ENCODE peak calls at places on chromosomes 7 and 10, in five cellular contexts. One of them, this sample, is unnamed. For H3K9me3 and H3K36me3, the result is how much of the 10 kb centered on the place peaks cover.

GRCh38 chr7:1087952-1088920 is at the start of gene GPER1:
- DNase-seq in mammary epithelial cell: no peak
- DNase-seq in stomach: peak
- DNase-seq in neural progenitor cell: peak
- DNase-seq in heart right ventricle: peak
- DNase-seq in this sample: no peak

GRCh38 chr7:41733063-41733398 is 30.1 kb upstream of the INHBA start:
- DNase-seq in mammary epithelial cell: peak
- DNase-seq in stomach: no peak
- DNase-seq in neural progenitor cell: no peak
- DNase-seq in heart right ventricle: no peak
- DNase-seq in this sample: no peak

GRCh38 chr7:93194368-93194767 is 31.9 kb downstream of the HEPACAM2 start:
- DNase-seq in mammary epithelial cell: peak
- DNase-seq in stomach: no peak
- DNase-seq in neural progenitor cell: no peak
- DNase-seq in heart right ventricle: no peak
- DNase-seq in this sample: no peak

GRCh38 chr7:112009081-112009480 is 197.1 kb downstream of the DOCK4 start:
- DNase-seq in mammary epithelial cell: peak
- DNase-seq in stomach: no peak
- DNase-seq in neural progenitor cell: no peak
- DNase-seq in heart right ventricle: no peak
- DNase-seq in this sample: no peak

GRCh38 chr7:16753102-16753931 is at the start of gene TSPAN13:
- DNase-seq in mammary epithelial cell: peak
- DNase-seq in stomach: peak
- DNase-seq in neural progenitor cell: peak
- DNase-seq in heart right ventricle: peak
- DNase-seq in this sample: peak

GRCh38 chr7:116316838-116317612 is 106.7 kb downstream of the TES start:
- DNase-seq in mammary epithelial cell: peak
- DNase-seq in stomach: peak
- DNase-seq in neural progenitor cell: peak
- DNase-seq in heart right ventricle: peak
- DNase-seq in this sample: no peak

GRCh38 chr7:25093268-25093802 is 31.7 kb downstream of the CYCS start:
- DNase-seq in mammary epithelial cell: peak
- DNase-seq in stomach: peak
- DNase-seq in neural progenitor cell: peak
- DNase-seq in heart right ventricle: peak
- DNase-seq in this sample: peak

GRCh38 chr7:11934766-11935165 is 102.8 kb upstream of the THSD7A start:
- DNase-seq in mammary epithelial cell: no peak
- DNase-seq in stomach: no peak
- DNase-seq in neural progenitor cell: no peak
- DNase-seq in heart right ventricle: no peak
- DNase-seq in this sample: no peak

GRCh38 chr10:114616516-114616915 is 41.6 kb downstream of the ABLIM1 start:
- DNase-seq in mammary epithelial cell: no peak
- DNase-seq in stomach: no peak
- DNase-seq in neural progenitor cell: no peak
- DNase-seq in heart right ventricle: no peak
- DNase-seq in this sample: no peak

GRCh38 chr7:1649751-1650326 is 20.2 kb upstream of the ELFN1 start:
- DNase-seq in mammary epithelial cell: no peak
- DNase-seq in stomach: no peak
- DNase-seq in neural progenitor cell: no peak
- DNase-seq in heart right ventricle: no peak
- DNase-seq in this sample: no peak

GRCh38 chr7:121529003-121529402 is 132.9 kb upstream of the FAM3C start:
- DNase-seq in mammary epithelial cell: no peak
- DNase-seq in stomach: no peak
- DNase-seq in neural progenitor cell: no peak
- DNase-seq in heart right ventricle: no peak
- DNase-seq in this sample: no peak

GRCh38 chr7:52260046-52260665 is 775.3 kb upstream of the POM121L12 start:
- DNase-seq in mammary epithelial cell: no peak
- DNase-seq in stomach: peak
- DNase-seq in neural progenitor cell: peak
- DNase-seq in heart right ventricle: no peak
- DNase-seq in this sample: peak

GRCh38 chr7:33671521-33672262 is 233.6 kb upstream of the BMPER start:
- DNase-seq in mammary epithelial cell: no peak
- DNase-seq in stomach: no peak
- DNase-seq in neural progenitor cell: no peak
- DNase-seq in heart right ventricle: no peak
- DNase-seq in this sample: no peak

GRCh38 chr10:34171957-34172527 is 643.1 kb downstream of the PARD3 start:
- DNase-seq in mammary epithelial cell: no peak
- DNase-seq in stomach: no peak
- DNase-seq in neural progenitor cell: no peak
- DNase-seq in heart right ventricle: no peak
- DNase-seq in this sample: no peak

GRCh38 chr10:92377962-92378361 is 87.0 kb downstream of the MARCHF5 start:
- DNase-seq in mammary epithelial cell: no peak
- DNase-seq in stomach: no peak
- DNase-seq in neural progenitor cell: no peak
- DNase-seq in heart right ventricle: no peak
- DNase-seq in this sample: no peak

GRCh38 chr7:5420108-5420840 is 3.4 kb downstream of the TNRC18 start:
- DNase-seq in mammary epithelial cell: peak
- DNase-seq in stomach: peak
- DNase-seq in neural progenitor cell: peak
- DNase-seq in heart right ventricle: peak
- DNase-seq in this sample: no peak

GRCh38 chr10:121240556-121240955 is 357.7 kb downstream of the FGFR2 start:
- DNase-seq in mammary epithelial cell: no peak
- DNase-seq in stomach: no peak
- DNase-seq in neural progenitor cell: no peak
- DNase-seq in heart right ventricle: no peak
- DNase-seq in this sample: no peak

GRCh38 chr7:116884691-116885090 is 22.3 kb downstream of the CAPZA2 start:
- DNase-seq in mammary epithelial cell: no peak
- DNase-seq in stomach: no peak
- DNase-seq in neural progenitor cell: no peak
- DNase-seq in heart right ventricle: no peak
- DNase-seq in this sample: no peak

GRCh38 chr10:52215745-52216361 is 98.2 kb upstream of the DKK1 start:
- DNase-seq in mammary epithelial cell: peak
- DNase-seq in stomach: peak
- DNase-seq in neural progenitor cell: peak
- DNase-seq in heart right ventricle: no peak
- DNase-seq in this sample: peak

GRCh38 chr10:93073539-93074136 is at the start of gene CYP26A1:
- DNase-seq in mammary epithelial cell: peak
- DNase-seq in stomach: no peak
- DNase-seq in neural progenitor cell: peak
- DNase-seq in heart right ventricle: no peak
- DNase-seq in this sample: no peak

GRCh38 chr7:35968140-35968940 is 167.5 kb downstream of the SEPTIN7 start:
- DNase-seq in mammary epithelial cell: no peak
- DNase-seq in stomach: no peak
- DNase-seq in neural progenitor cell: no peak
- DNase-seq in heart right ventricle: no peak
- DNase-seq in this sample: no peak

GRCh38 chr10:71077143-71077581 is 135.2 kb upstream of the UNC5B start:
- DNase-seq in mammary epithelial cell: peak
- DNase-seq in stomach: peak
- DNase-seq in neural progenitor cell: no peak
- DNase-seq in heart right ventricle: no peak
- DNase-seq in this sample: peak

GRCh38 chr7:46283852-46284251 is 362.8 kb upstream of the IGFBP3 start:
- DNase-seq in mammary epithelial cell: no peak
- DNase-seq in stomach: no peak
- DNase-seq in neural progenitor cell: no peak
- DNase-seq in heart right ventricle: peak
- DNase-seq in this sample: no peak

GRCh38 chr7:100679129-100679926 is 5.8 kb downstream of the GNB2 start:
- DNase-seq in mammary epithelial cell: no peak
- DNase-seq in stomach: no peak
- DNase-seq in neural progenitor cell: no peak
- DNase-seq in heart right ventricle: no peak
- DNase-seq in this sample: no peak

GRCh38 chr7:67589178-67589577 is 592.5 kb downstream of the TYW1 start:
- DNase-seq in mammary epithelial cell: no peak
- DNase-seq in stomach: no peak
- DNase-seq in neural progenitor cell: no peak
- DNase-seq in heart right ventricle: no peak
- DNase-seq in this sample: no peak
- H3K9me3 ChIP-seq in mammary epithelial cell: under half
- H3K9me3 ChIP-seq in stomach: under half
- H3K9me3 ChIP-seq in neural progenitor cell: under half
- H3K9me3 ChIP-seq in heart right ventricle: under half
- H3K9me3 ChIP-seq in this sample: under half

GRCh38 chr10:103513383-103514060 is 20.0 kb downstream of the NEURL1 start:
- DNase-seq in mammary epithelial cell: no peak
- DNase-seq in stomach: no peak
- DNase-seq in neural progenitor cell: no peak
- DNase-seq in heart right ventricle: no peak
- DNase-seq in this sample: no peak

GRCh38 chr10:103512591-103513382 is 19.3 kb downstream of the NEURL1 start:
- DNase-seq in mammary epithelial cell: no peak
- DNase-seq in stomach: peak
- DNase-seq in neural progenitor cell: no peak
- DNase-seq in heart right ventricle: no peak
- DNase-seq in this sample: no peak

GRCh38 chr10:103510791-103511757 is 17.6 kb downstream of the NEURL1 start:
- DNase-seq in mammary epithelial cell: no peak
- DNase-seq in stomach: no peak
- DNase-seq in neural progenitor cell: no peak
- DNase-seq in heart right ventricle: no peak
- DNase-seq in this sample: no peak

GRCh38 chr10:103512166-103512565 is 18.7 kb downstream of the NEURL1 start:
- DNase-seq in mammary epithelial cell: no peak
- DNase-seq in stomach: no peak
- DNase-seq in neural progenitor cell: no peak
- DNase-seq in heart right ventricle: no peak
- DNase-seq in this sample: no peak

GRCh38 chr10:103514244-103514643 is 20.7 kb downstream of the NEURL1 start:
- DNase-seq in mammary epithelial cell: no peak
- DNase-seq in stomach: no peak
- DNase-seq in neural progenitor cell: no peak
- DNase-seq in heart right ventricle: no peak
- DNase-seq in this sample: no peak
- H3K27ac ChIP-seq in mammary epithelial cell: no peak
- H3K27ac ChIP-seq in stomach: peak
- H3K27ac ChIP-seq in neural progenitor cell: no peak
- H3K27ac ChIP-seq in heart right ventricle: no peak
- H3K27ac ChIP-seq in this sample: no peak

GRCh38 chr7:99404235-99404976 is 4.0 kb downstream of the PDAP1 start:
- DNase-seq in mammary epithelial cell: peak
- DNase-seq in stomach: no peak
- DNase-seq in neural progenitor cell: no peak
- DNase-seq in heart right ventricle: no peak
- DNase-seq in this sample: no peak

GRCh38 chr7:99403764-99404163 is 4.6 kb downstream of the PDAP1 start:
- DNase-seq in mammary epithelial cell: no peak
- DNase-seq in stomach: no peak
- DNase-seq in neural progenitor cell: no peak
- DNase-seq in heart right ventricle: no peak
- DNase-seq in this sample: no peak

GRCh38 chr7:99399597-99399996 is 8.8 kb downstream of the PDAP1 start:
- DNase-seq in mammary epithelial cell: no peak
- DNase-seq in stomach: no peak
- DNase-seq in neural progenitor cell: no peak
- DNase-seq in heart right ventricle: no peak
- DNase-seq in this sample: no peak

GRCh38 chr7:99404977-99405320 is 3.4 kb downstream of the PDAP1 start:
- DNase-seq in mammary epithelial cell: no peak
- DNase-seq in stomach: no peak
- DNase-seq in neural progenitor cell: no peak
- DNase-seq in heart right ventricle: no peak
- DNase-seq in this sample: no peak

GRCh38 chr7:99402854-99403253 is 5.5 kb downstream of the PDAP1 start:
- DNase-seq in mammary epithelial cell: no peak
- DNase-seq in stomach: no peak
- DNase-seq in neural progenitor cell: no peak
- DNase-seq in heart right ventricle: no peak
- DNase-seq in this sample: no peak
- H3K36me3 ChIP-seq in mammary epithelial cell: under half
- H3K36me3 ChIP-seq in stomach: half or more
- H3K36me3 ChIP-seq in neural progenitor cell: under half
- H3K36me3 ChIP-seq in heart right ventricle: half or more
- H3K36me3 ChIP-seq in this sample: half or more

DNA sequence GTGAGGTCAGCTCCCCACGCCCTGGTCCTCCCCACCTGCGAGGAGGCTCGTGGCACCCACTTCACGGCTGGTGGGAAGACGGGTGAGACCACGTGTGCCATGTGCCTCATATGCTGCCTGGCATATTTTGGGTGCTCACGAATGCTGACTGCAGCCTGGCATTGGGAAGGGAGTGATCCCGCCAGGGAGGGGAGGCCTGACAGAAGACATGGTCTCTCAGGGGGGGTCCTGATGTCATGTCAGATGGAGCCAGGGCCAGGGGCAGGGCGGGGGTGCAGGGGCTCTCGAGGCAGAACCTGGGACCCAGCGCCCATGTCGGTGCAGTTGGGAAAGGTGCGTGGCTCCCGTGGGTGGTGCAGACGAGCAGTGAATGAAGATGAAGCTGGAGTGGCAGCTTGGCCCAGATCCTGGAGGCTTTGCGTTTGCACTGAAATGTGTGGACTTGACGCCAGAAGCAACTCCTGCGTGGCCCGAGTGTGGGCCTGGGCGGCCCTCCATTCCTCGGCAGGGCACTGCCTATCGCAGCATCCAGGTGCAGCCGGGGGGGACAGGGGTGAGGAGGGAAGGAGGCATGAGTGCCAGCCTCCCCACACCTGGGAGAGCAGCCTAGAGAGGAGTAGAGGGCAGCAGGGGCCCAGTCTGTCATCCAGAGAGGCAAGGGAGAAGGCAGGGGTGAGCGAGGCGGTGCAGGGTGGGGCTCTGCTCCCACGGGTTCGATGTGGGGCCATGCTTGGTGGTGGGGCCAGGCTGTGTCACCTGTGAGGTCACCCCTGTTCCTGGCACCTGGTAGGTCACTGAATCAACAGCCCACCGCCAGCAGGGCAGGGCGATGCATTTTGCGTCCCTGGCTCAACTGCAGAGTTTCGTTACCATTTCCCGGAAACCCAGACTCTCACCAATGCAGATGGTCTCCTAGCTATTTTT is 385.6 kb downstream of the DNAJB6 start:
- DNase-seq in mammary epithelial cell: no peak
- DNase-seq in stomach: no peak
- DNase-seq in neural progenitor cell: no peak
- DNase-seq in heart right ventricle: no peak
- DNase-seq in this sample: no peak
- H3K9me3 ChIP-seq in mammary epithelial cell: under half
- H3K9me3 ChIP-seq in stomach: under half
- H3K9me3 ChIP-seq in neural progenitor cell: under half
- H3K9me3 ChIP-seq in heart right ventricle: under half
- H3K9me3 ChIP-seq in this sample: under half

DNA sequence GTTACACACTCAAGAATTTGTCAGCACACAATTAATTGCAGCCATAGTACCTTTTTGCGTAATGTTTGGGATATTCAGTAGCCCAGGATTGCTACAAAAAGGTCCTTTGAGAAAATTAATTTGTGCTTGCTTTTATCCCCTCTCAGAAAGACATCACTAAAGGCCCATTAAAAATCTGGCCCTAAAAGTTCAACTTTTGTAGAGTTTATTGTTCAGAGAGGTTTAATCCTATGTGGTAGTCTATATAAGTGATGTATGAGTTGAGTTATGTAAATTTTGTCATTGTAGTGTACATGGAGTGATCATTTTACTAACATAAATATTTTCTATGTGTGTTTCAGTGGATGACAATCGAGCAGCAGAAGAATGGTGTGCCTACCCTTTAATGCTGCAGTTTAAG is 126.0 kb downstream of the LCOR start:
- DNase-seq in mammary epithelial cell: no peak
- DNase-seq in stomach: no peak
- DNase-seq in neural progenitor cell: no peak
- DNase-seq in heart right ventricle: no peak
- DNase-seq in this sample: no peak
- H3K27ac ChIP-seq in mammary epithelial cell: no peak
- H3K27ac ChIP-seq in stomach: no peak
- H3K27ac ChIP-seq in neural progenitor cell: peak
- H3K27ac ChIP-seq in heart right ventricle: no peak
- H3K27ac ChIP-seq in this sample: no peak